ENCODE peak calls at places on chromosome 17, in ten cellular contexts. R, Q, E, D, P, B, I, S, U and Y are unnamed samples.

GRCh38 chr17:47776330-47777197 is 43.5 kb downstream of the TBX21 start:
- DNase-seq in R (peak), Q (no peak), E (no peak), D (no peak), P (peak), B (no peak), I (peak), S (peak), U (no peak), Y (peak)

GRCh38 chr17:39601010-39601597 is 6.6 kb downstream of the NEUROD2 start:
- DNase-seq in R (no peak), Q (no peak), E (no peak), D (no peak), P (no peak), B (no peak), I (no peak), S (no peak), U (no peak), Y (no peak)

GRCh38 chr17:9022553-9023388 is 1.5 kb downstream of the NTN1 start:
- DNase-seq in R (no peak), Q (peak), E (no peak), D (no peak), P (no peak), B (peak), I (no peak), S (peak), U (no peak), Y (peak)

GRCh38 chr17:81599719-81600486 is 37.0 kb downstream of the NPLOC4 start:
- DNase-seq in R (no peak), Q (peak), E (no peak), D (no peak), P (no peak), B (no peak), I (no peak), S (no peak), U (no peak), Y (no peak)

GRCh38 chr17:44310188-44310587 is 1.8 kb downstream of the RUNDC3A start:
- DNase-seq in R (no peak), Q (no peak), E (no peak), D (no peak), P (no peak), B (no peak), I (no peak), S (no peak), U (no peak), Y (no peak)

GRCh38 chr17:38563362-38564253 is 42.1 kb downstream of the SRCIN1 start:
- DNase-seq in R (no peak), Q (no peak), E (no peak), D (no peak), P (no peak), B (no peak), I (no peak), S (peak), U (no peak), Y (no peak)

GRCh38 chr17:63439682-63440081 is 6.4 kb downstream of the CYB561 start:
- DNase-seq in R (no peak), Q (no peak), E (no peak), D (no peak), P (no peak), B (no peak), I (peak), S (no peak), U (no peak), Y (no peak)

GRCh38 chr17:34436607-34437006 is 73.6 kb upstream of the CCL1 start:
- DNase-seq in R (no peak), Q (no peak), E (no peak), D (no peak), P (no peak), B (no peak), I (no peak), S (no peak), U (no peak), Y (no peak)

GRCh38 chr17:57911834-57912673 is 43.2 kb downstream of the CUEDC1 start:
- DNase-seq in R (no peak), Q (peak), E (peak), D (no peak), P (no peak), B (no peak), I (peak), S (peak), U (no peak), Y (peak)

GRCh38 chr17:62700964-62701705 is 73.7 kb downstream of the MRC2 start:
- DNase-seq in R (no peak), Q (no peak), E (no peak), D (no peak), P (no peak), B (no peak), I (no peak), S (no peak), U (no peak), Y (no peak)

GRCh38 chr17:38958326-38958725 is 8.9 kb downstream of the FBXO47 start:
- DNase-seq in R (no peak), Q (no peak), E (no peak), D (no peak), P (no peak), B (no peak), I (no peak), S (no peak), U (no peak), Y (no peak)

GRCh38 chr17:72175787-72176515 is 55.1 kb downstream of the SOX9 start:
- DNase-seq in R (no peak), Q (no peak), E (no peak), D (no peak), P (no peak), B (no peak), I (peak), S (no peak), U (no peak), Y (no peak)

GRCh38 chr17:81854974-81855774 is 5.2 kb downstream of the P4HB start:
- DNase-seq in R (no peak), Q (peak), E (no peak), D (no peak), P (no peak), B (no peak), I (no peak), S (no peak), U (no peak), Y (peak)

GRCh38 chr17:491086-492014 is 138.7 kb upstream of the RPH3AL start:
- DNase-seq in R (peak), Q (peak), E (no peak), D (no peak), P (peak), B (peak), I (peak), S (peak), U (no peak), Y (no peak)

GRCh38 chr17:47720754-47721533 is 12.1 kb upstream of the TBX21 start:
- DNase-seq in R (peak), Q (no peak), E (no peak), D (peak), P (peak), B (no peak), I (peak), S (no peak), U (peak), Y (no peak)

GRCh38 chr17:39306509-39307212 is 80.9 kb upstream of the STAC2 start:
- DNase-seq in R (no peak), Q (no peak), E (no peak), D (no peak), P (no peak), B (no peak), I (no peak), S (no peak), U (no peak), Y (no peak)

GRCh38 chr17:61458000-61458399 is 5.8 kb downstream of the TBX4 start:
- DNase-seq in R (no peak), Q (no peak), E (no peak), D (no peak), P (no peak), B (no peak), I (no peak), S (no peak), U (no peak), Y (no peak)

GRCh38 chr17:72445055-72445991 is 324.5 kb downstream of the SOX9 start:
- DNase-seq in R (no peak), Q (no peak), E (peak), D (no peak), P (no peak), B (no peak), I (no peak), S (no peak), U (no peak), Y (no peak)

GRCh38 chr17:50541916-50542688 is 4.9 kb upstream of the SPATA20 start:
- DNase-seq in R (peak), Q (peak), E (peak), D (peak), P (peak), B (peak), I (peak), S (peak), U (peak), Y (peak)

GRCh38 chr17:77322534-77323412 is 182.0 kb downstream of the SEC14L1 start:
- DNase-seq in R (no peak), Q (peak), E (peak), D (no peak), P (no peak), B (no peak), I (peak), S (peak), U (no peak), Y (no peak)

GRCh38 chr17:16936536-16937310 is 35.2 kb downstream of the TNFRSF13B start:
- DNase-seq in R (no peak), Q (no peak), E (no peak), D (no peak), P (no peak), B (no peak), I (no peak), S (no peak), U (no peak), Y (no peak)

GRCh38 chr17:44267818-44268490 is at the start of gene SLC4A1:
- DNase-seq in R (no peak), Q (no peak), E (no peak), D (no peak), P (no peak), B (no peak), I (no peak), S (no peak), U (no peak), Y (no peak)

GRCh38 chr17:16269658-16270057 is 52.6 kb downstream of the PIGL start:
- DNase-seq in R (no peak), Q (no peak), E (no peak), D (no peak), P (no peak), B (no peak), I (peak), S (no peak), U (no peak), Y (no peak)